ENCODE peak calls at places on chromosome 20, in seven cellular contexts. One of them, this sample, is unnamed.

GRCh38 chr20:51695574-51696303 is 72.5 kb downstream of the ATP9A start:
- DNase-seq in left ventricle myocardium superior: no peak
- DNase-seq in DMS153: peak; percentile 53
- DNase-seq in MM.1S: no peak
- DNase-seq in activated T-cell treated with anti-CD3 and anti-CD28 coated beads, Interleukin-2, amount 50 U/mL, for 4 hours: no peak
- DNase-seq in NCI-H460: no peak
- DNase-seq in bronchial epithelial cell: peak; percentile 79
- DNase-seq in this sample: no peak

GRCh38 chr20:56828402-56828801 is 199.3 kb downstream of the TFAP2C start:
- DNase-seq in DMS153: no peak
- DNase-seq in NCI-H460: no peak
- DNase-seq in MM.1S: no peak
- DNase-seq in left ventricle myocardium superior: no peak
- DNase-seq in activated T-cell treated with anti-CD3 and anti-CD28 coated beads, Interleukin-2, amount 50 U/mL, for 4 hours: no peak
- DNase-seq in bronchial epithelial cell: no peak
- DNase-seq in this sample: peak; percentile 75

GRCh38 chr20:38165089-38165965 is at the start of gene TGM2:
- DNase-seq in DMS153: no peak
- DNase-seq in bronchial epithelial cell: peak; percentile 47
- DNase-seq in MM.1S: peak; percentile 52
- DNase-seq in left ventricle myocardium superior: peak; percentile 92
- DNase-seq in NCI-H460: peak; percentile 57
- DNase-seq in activated T-cell treated with anti-CD3 and anti-CD28 coated beads, Interleukin-2, amount 50 U/mL, for 4 hours: no peak
- DNase-seq in this sample: peak; percentile 68

GRCh38 chr20:14219801-14220461 is 117.5 kb downstream of the FLRT3 start:
- DNase-seq in MM.1S: peak; percentile 24
- DNase-seq in left ventricle myocardium superior: no peak
- DNase-seq in NCI-H460: no peak
- DNase-seq in bronchial epithelial cell: peak; percentile 75
- DNase-seq in DMS153: peak; percentile 62
- DNase-seq in activated T-cell treated with anti-CD3 and anti-CD28 coated beads, Interleukin-2, amount 50 U/mL, for 4 hours: no peak
- DNase-seq in this sample: no peak

GRCh38 chr20:45987108-45987780 is 15.2 kb upstream of the ZNF335 start:
- DNase-seq in MM.1S: peak; percentile 67
- DNase-seq in activated T-cell treated with anti-CD3 and anti-CD28 coated beads, Interleukin-2, amount 50 U/mL, for 4 hours: peak; percentile 73
- DNase-seq in left ventricle myocardium superior: peak; percentile 85
- DNase-seq in NCI-H460: peak; percentile 54
- DNase-seq in DMS153: peak; percentile 37
- DNase-seq in bronchial epithelial cell: peak; percentile 44
- DNase-seq in this sample: peak; percentile 84

GRCh38 chr20:62710886-62711702 is 2.5 kb downstream of the NTSR1 start:
- DNase-seq in activated T-cell treated with anti-CD3 and anti-CD28 coated beads, Interleukin-2, amount 50 U/mL, for 4 hours: peak; percentile 26
- DNase-seq in left ventricle myocardium superior: peak; percentile 18
- DNase-seq in MM.1S: no peak
- DNase-seq in DMS153: no peak
- DNase-seq in bronchial epithelial cell: peak; percentile 7
- DNase-seq in NCI-H460: no peak
- DNase-seq in this sample: no peak

GRCh38 chr20:39813190-39813829 is 851.2 kb downstream of the DHX35 start:
- DNase-seq in NCI-H460: no peak
- DNase-seq in DMS153: no peak
- DNase-seq in left ventricle myocardium superior: no peak
- DNase-seq in bronchial epithelial cell: no peak
- DNase-seq in activated T-cell treated with anti-CD3 and anti-CD28 coated beads, Interleukin-2, amount 50 U/mL, for 4 hours: no peak
- DNase-seq in MM.1S: no peak
- DNase-seq in this sample: no peak

GRCh38 chr20:61963149-61963548 is 102.5 kb downstream of the TAF4 start:
- DNase-seq in DMS153: no peak
- DNase-seq in bronchial epithelial cell: no peak
- DNase-seq in MM.1S: no peak
- DNase-seq in left ventricle myocardium superior: no peak
- DNase-seq in NCI-H460: no peak
- DNase-seq in activated T-cell treated with anti-CD3 and anti-CD28 coated beads, Interleukin-2, amount 50 U/mL, for 4 hours: no peak
- DNase-seq in this sample: peak; percentile 12

GRCh38 chr20:63847374-63848002 is 13.8 kb upstream of the ABHD16B start:
- DNase-seq in DMS153: no peak
- DNase-seq in bronchial epithelial cell: no peak
- DNase-seq in MM.1S: no peak
- DNase-seq in NCI-H460: no peak
- DNase-seq in left ventricle myocardium superior: peak; percentile 53
- DNase-seq in activated T-cell treated with anti-CD3 and anti-CD28 coated beads, Interleukin-2, amount 50 U/mL, for 4 hours: no peak
- DNase-seq in this sample: no peak

GRCh38 chr20:49489688-49490087 is 7.2 kb upstream of the KCNB1 start:
- DNase-seq in left ventricle myocardium superior: no peak
- DNase-seq in bronchial epithelial cell: no peak
- DNase-seq in NCI-H460: no peak
- DNase-seq in activated T-cell treated with anti-CD3 and anti-CD28 coated beads, Interleukin-2, amount 50 U/mL, for 4 hours: no peak
- DNase-seq in MM.1S: no peak
- DNase-seq in DMS153: no peak
- DNase-seq in this sample: no peak

GRCh38 chr20:16699287-16699686 is 30.5 kb upstream of the SNRPB2 start:
- DNase-seq in left ventricle myocardium superior: no peak
- DNase-seq in NCI-H460: no peak
- DNase-seq in DMS153: no peak
- DNase-seq in MM.1S: no peak
- DNase-seq in activated T-cell treated with anti-CD3 and anti-CD28 coated beads, Interleukin-2, amount 50 U/mL, for 4 hours: no peak
- DNase-seq in bronchial epithelial cell: no peak
- DNase-seq in this sample: no peak

GRCh38 chr20:18436847-18437246 is 30.0 kb downstream of the DZANK1 start:
- DNase-seq in left ventricle myocardium superior: no peak
- DNase-seq in bronchial epithelial cell: no peak
- DNase-seq in NCI-H460: no peak
- DNase-seq in MM.1S: no peak
- DNase-seq in DMS153: no peak
- DNase-seq in activated T-cell treated with anti-CD3 and anti-CD28 coated beads, Interleukin-2, amount 50 U/mL, for 4 hours: no peak
- DNase-seq in this sample: no peak

GRCh38 chr20:44471481-44471882 is 4.2 kb upstream of the TTPAL start:
- DNase-seq in MM.1S: no peak
- DNase-seq in NCI-H460: peak; percentile 29
- DNase-seq in left ventricle myocardium superior: no peak
- DNase-seq in activated T-cell treated with anti-CD3 and anti-CD28 coated beads, Interleukin-2, amount 50 U/mL, for 4 hours: no peak
- DNase-seq in bronchial epithelial cell: peak; percentile 26
- DNase-seq in DMS153: no peak
- DNase-seq in this sample: no peak

GRCh38 chr20:50062006-50062838 is 50.7 kb downstream of the UBE2V1 start:
- DNase-seq in activated T-cell treated with anti-CD3 and anti-CD28 coated beads, Interleukin-2, amount 50 U/mL, for 4 hours: no peak
- DNase-seq in left ventricle myocardium superior: no peak
- DNase-seq in MM.1S: no peak
- DNase-seq in DMS153: no peak
- DNase-seq in NCI-H460: no peak
- DNase-seq in bronchial epithelial cell: no peak
- DNase-seq in this sample: no peak

GRCh38 chr20:9054176-9054575 is 14.7 kb upstream of the PLCB4 start:
- DNase-seq in bronchial epithelial cell: no peak
- DNase-seq in MM.1S: no peak
- DNase-seq in left ventricle myocardium superior: no peak
- DNase-seq in activated T-cell treated with anti-CD3 and anti-CD28 coated beads, Interleukin-2, amount 50 U/mL, for 4 hours: no peak
- DNase-seq in DMS153: no peak
- DNase-seq in NCI-H460: no peak
- DNase-seq in this sample: no peak

GRCh38 chr20:17835240-17835940 is 133.2 kb downstream of the SNX5 start:
- DNase-seq in MM.1S: no peak
- DNase-seq in NCI-H460: peak; percentile 73
- DNase-seq in DMS153: no peak
- DNase-seq in bronchial epithelial cell: peak; percentile 74
- DNase-seq in activated T-cell treated with anti-CD3 and anti-CD28 coated beads, Interleukin-2, amount 50 U/mL, for 4 hours: no peak
- DNase-seq in left ventricle myocardium superior: peak; percentile 67
- DNase-seq in this sample: no peak

GRCh38 chr20:45044084-45044573 is 56.8 kb downstream of the KCNS1 start:
- DNase-seq in NCI-H460: peak; percentile 75
- DNase-seq in left ventricle myocardium superior: no peak
- DNase-seq in activated T-cell treated with anti-CD3 and anti-CD28 coated beads, Interleukin-2, amount 50 U/mL, for 4 hours: peak; percentile 24
- DNase-seq in DMS153: peak; percentile 36
- DNase-seq in bronchial epithelial cell: peak; percentile 76
- DNase-seq in MM.1S: peak; percentile 85
- DNase-seq in this sample: peak; percentile 38

GRCh38 chr20:59772931-59773913 is 160.2 kb downstream of the SYCP2 start:
- DNase-seq in left ventricle myocardium superior: no peak
- DNase-seq in DMS153: no peak
- DNase-seq in bronchial epithelial cell: no peak
- DNase-seq in activated T-cell treated with anti-CD3 and anti-CD28 coated beads, Interleukin-2, amount 50 U/mL, for 4 hours: no peak
- DNase-seq in NCI-H460: no peak
- DNase-seq in MM.1S: no peak
- DNase-seq in this sample: no peak

GRCh38 chr20:36836591-36837329 is 39.2 kb upstream of the TLDC2 start:
- DNase-seq in activated T-cell treated with anti-CD3 and anti-CD28 coated beads, Interleukin-2, amount 50 U/mL, for 4 hours: peak; percentile 22
- DNase-seq in left ventricle myocardium superior: peak; percentile 71
- DNase-seq in MM.1S: peak; percentile 52
- DNase-seq in bronchial epithelial cell: peak; percentile 34
- DNase-seq in NCI-H460: peak; percentile 66
- DNase-seq in DMS153: peak; percentile 6
- DNase-seq in this sample: peak; percentile 72

GRCh38 chr20:35306931-35307517 is 14.8 kb upstream of the FAM83C start:
- DNase-seq in activated T-cell treated with anti-CD3 and anti-CD28 coated beads, Interleukin-2, amount 50 U/mL, for 4 hours: no peak
- DNase-seq in left ventricle myocardium superior: peak; percentile 61
- DNase-seq in MM.1S: peak; percentile 18
- DNase-seq in bronchial epithelial cell: peak; percentile 65
- DNase-seq in NCI-H460: peak; percentile 59
- DNase-seq in DMS153: no peak
- DNase-seq in this sample: peak; percentile 76

GRCh38 chr20:50426865-50427739 is 83.1 kb upstream of the PTPN1 start:
- DNase-seq in NCI-H460: no peak
- DNase-seq in bronchial epithelial cell: no peak
- DNase-seq in activated T-cell treated with anti-CD3 and anti-CD28 coated beads, Interleukin-2, amount 50 U/mL, for 4 hours: no peak
- DNase-seq in MM.1S: no peak
- DNase-seq in left ventricle myocardium superior: peak; percentile 17
- DNase-seq in DMS153: no peak
- DNase-seq in this sample: no peak

GRCh38 chr20:41178904-41179432 is 41.6 kb downstream of the PLCG1 start:
- DNase-seq in NCI-H460: no peak
- DNase-seq in bronchial epithelial cell: no peak
- DNase-seq in activated T-cell treated with anti-CD3 and anti-CD28 coated beads, Interleukin-2, amount 50 U/mL, for 4 hours: no peak
- DNase-seq in left ventricle myocardium superior: peak; percentile 64
- DNase-seq in DMS153: no peak
- DNase-seq in MM.1S: no peak
- DNase-seq in this sample: peak; percentile 51

GRCh38 chr20:63829943-63830820 is 882 bp downstream of the ZBTB46 start:
- DNase-seq in NCI-H460: no peak
- DNase-seq in activated T-cell treated with anti-CD3 and anti-CD28 coated beads, Interleukin-2, amount 50 U/mL, for 4 hours: no peak
- DNase-seq in MM.1S: no peak
- DNase-seq in bronchial epithelial cell: no peak
- DNase-seq in DMS153: no peak
- DNase-seq in left ventricle myocardium superior: no peak
- DNase-seq in this sample: peak; percentile 69

GRCh38 chr20:1087311-1087710 is 31.1 kb upstream of the PSMF1 start:
- DNase-seq in bronchial epithelial cell: no peak
- DNase-seq in MM.1S: peak; percentile 65
- DNase-seq in NCI-H460: no peak
- DNase-seq in left ventricle myocardium superior: no peak
- DNase-seq in DMS153: no peak
- DNase-seq in activated T-cell treated with anti-CD3 and anti-CD28 coated beads, Interleukin-2, amount 50 U/mL, for 4 hours: no peak
- DNase-seq in this sample: no peak

GRCh38 chr20:20547221-20547875 is 165.1 kb downstream of the RALGAPA2 start:
- DNase-seq in DMS153: no peak
- DNase-seq in left ventricle myocardium superior: no peak
- DNase-seq in bronchial epithelial cell: peak; percentile 50
- DNase-seq in NCI-H460: no peak
- DNase-seq in MM.1S: no peak
- DNase-seq in activated T-cell treated with anti-CD3 and anti-CD28 coated beads, Interleukin-2, amount 50 U/mL, for 4 hours: no peak
- DNase-seq in this sample: no peak

GRCh38 chr20:64119681-64120341 is 12.4 kb upstream of the NPBWR2 start:
- DNase-seq in MM.1S: no peak
- DNase-seq in bronchial epithelial cell: no peak
- DNase-seq in left ventricle myocardium superior: peak; percentile 24
- DNase-seq in NCI-H460: no peak
- DNase-seq in DMS153: no peak
- DNase-seq in activated T-cell treated with anti-CD3 and anti-CD28 coated beads, Interleukin-2, amount 50 U/mL, for 4 hours: no peak
- DNase-seq in this sample: no peak

GRCh38 chr20:17171750-17172149 is 55.1 kb upstream of the PCSK2 start:
- DNase-seq in DMS153: peak; percentile 5
- DNase-seq in activated T-cell treated with anti-CD3 and anti-CD28 coated beads, Interleukin-2, amount 50 U/mL, for 4 hours: no peak
- DNase-seq in bronchial epithelial cell: peak; percentile 47
- DNase-seq in left ventricle myocardium superior: no peak
- DNase-seq in NCI-H460: no peak
- DNase-seq in MM.1S: no peak
- DNase-seq in this sample: no peak

GRCh38 chr20:51696304-51697118 is 71.7 kb downstream of the ATP9A start:
- DNase-seq in bronchial epithelial cell: peak; percentile 37
- DNase-seq in left ventricle myocardium superior: no peak
- DNase-seq in DMS153: peak; percentile 57
- DNase-seq in NCI-H460: no peak
- DNase-seq in activated T-cell treated with anti-CD3 and anti-CD28 coated beads, Interleukin-2, amount 50 U/mL, for 4 hours: no peak
- DNase-seq in MM.1S: no peak
- DNase-seq in this sample: no peak

GRCh38 chr20:36217226-36217625 is 19.1 kb upstream of the AAR2 start:
- DNase-seq in MM.1S: no peak
- DNase-seq in bronchial epithelial cell: no peak
- DNase-seq in DMS153: no peak
- DNase-seq in activated T-cell treated with anti-CD3 and anti-CD28 coated beads, Interleukin-2, amount 50 U/mL, for 4 hours: no peak
- DNase-seq in left ventricle myocardium superior: no peak
- DNase-seq in NCI-H460: no peak
- DNase-seq in this sample: no peak

GRCh38 chr20:36819662-36820061 is 46.1 kb upstream of the DSN1 start:
- DNase-seq in activated T-cell treated with anti-CD3 and anti-CD28 coated beads, Interleukin-2, amount 50 U/mL, for 4 hours: no peak
- DNase-seq in MM.1S: peak; percentile 49
- DNase-seq in DMS153: peak; percentile 22
- DNase-seq in left ventricle myocardium superior: no peak
- DNase-seq in NCI-H460: no peak
- DNase-seq in bronchial epithelial cell: no peak
- DNase-seq in this sample: peak; percentile 37

GRCh38 chr20:1299522-1299921 is 29.4 kb downstream of the SDCBP2 start:
- DNase-seq in bronchial epithelial cell: no peak
- DNase-seq in NCI-H460: no peak
- DNase-seq in DMS153: peak; percentile 26
- DNase-seq in MM.1S: peak; percentile 40
- DNase-seq in activated T-cell treated with anti-CD3 and anti-CD28 coated beads, Interleukin-2, amount 50 U/mL, for 4 hours: peak; percentile 40
- DNase-seq in left ventricle myocardium superior: no peak
- DNase-seq in this sample: no peak

GRCh38 chr20:5395932-5396727 is 79.4 kb upstream of the PROKR2 start:
- DNase-seq in bronchial epithelial cell: no peak
- DNase-seq in MM.1S: no peak
- DNase-seq in DMS153: no peak
- DNase-seq in activated T-cell treated with anti-CD3 and anti-CD28 coated beads, Interleukin-2, amount 50 U/mL, for 4 hours: no peak
- DNase-seq in left ventricle myocardium superior: no peak
- DNase-seq in NCI-H460: no peak
- DNase-seq in this sample: no peak

GRCh38 chr20:33791959-33792597 is 19.1 kb upstream of the CHMP4B start:
- DNase-seq in left ventricle myocardium superior: peak; percentile 59
- DNase-seq in activated T-cell treated with anti-CD3 and anti-CD28 coated beads, Interleukin-2, amount 50 U/mL, for 4 hours: peak; percentile 57
- DNase-seq in NCI-H460: no peak
- DNase-seq in MM.1S: no peak
- DNase-seq in bronchial epithelial cell: no peak
- DNase-seq in DMS153: no peak
- DNase-seq in this sample: peak; percentile 47

GRCh38 chr20:1001116-1001515 is 995 bp downstream of the RSPO4 start:
- DNase-seq in activated T-cell treated with anti-CD3 and anti-CD28 coated beads, Interleukin-2, amount 50 U/mL, for 4 hours: no peak
- DNase-seq in bronchial epithelial cell: no peak
- DNase-seq in left ventricle myocardium superior: no peak
- DNase-seq in MM.1S: no peak
- DNase-seq in NCI-H460: no peak
- DNase-seq in DMS153: no peak
- DNase-seq in this sample: no peak

GRCh38 chr20:37209661-37210314 is 30.4 kb upstream of the MROH8 start:
- DNase-seq in DMS153: no peak
- DNase-seq in MM.1S: no peak
- DNase-seq in activated T-cell treated with anti-CD3 and anti-CD28 coated beads, Interleukin-2, amount 50 U/mL, for 4 hours: no peak
- DNase-seq in bronchial epithelial cell: peak; percentile 72
- DNase-seq in NCI-H460: no peak
- DNase-seq in left ventricle myocardium superior: no peak
- DNase-seq in this sample: no peak

GRCh38 chr20:60131375-60131774 is 173.2 kb downstream of the CDH26 start:
- DNase-seq in MM.1S: no peak
- DNase-seq in NCI-H460: no peak
- DNase-seq in left ventricle myocardium superior: no peak
- DNase-seq in activated T-cell treated with anti-CD3 and anti-CD28 coated beads, Interleukin-2, amount 50 U/mL, for 4 hours: no peak
- DNase-seq in DMS153: no peak
- DNase-seq in bronchial epithelial cell: no peak
- DNase-seq in this sample: no peak

GRCh38 chr20:36162272-36162966 is 7.9 kb downstream of the EPB41L1 start:
- DNase-seq in DMS153: peak; percentile 8
- DNase-seq in bronchial epithelial cell: no peak
- DNase-seq in activated T-cell treated with anti-CD3 and anti-CD28 coated beads, Interleukin-2, amount 50 U/mL, for 4 hours: no peak
- DNase-seq in NCI-H460: no peak
- DNase-seq in MM.1S: no peak
- DNase-seq in left ventricle myocardium superior: peak; percentile 44
- DNase-seq in this sample: no peak